ENCODE peak calls at places on chromosomes 11 and 22, in five cellular contexts. One of them, this sample, is unnamed.

GRCh38 chr11:104866815-104867214 is 31.4 kb downstream of the CASP12 start:
- DNase-seq in H1: no peak
- DNase-seq in K562: no peak
- DNase-seq in HepG2: no peak
- DNase-seq in GM12878: no peak
- DNase-seq in this sample: no peak

GRCh38 chr11:88206746-88207145 is 31.5 kb upstream of the RAB38 start:
- DNase-seq in HepG2: no peak
- DNase-seq in H1: no peak
- DNase-seq in GM12878: no peak
- DNase-seq in K562: no peak
- DNase-seq in this sample: no peak

GRCh38 chr22:37007666-37008065 is 11.6 kb downstream of the TST start:
- DNase-seq in HepG2: no peak
- DNase-seq in GM12878: no peak
- DNase-seq in K562: no peak
- DNase-seq in H1: no peak
- DNase-seq in this sample: no peak

GRCh38 chr22:30208631-30209603 is 37.6 kb downstream of the LIF start:
- DNase-seq in K562: peak
- DNase-seq in GM12878: no peak
- DNase-seq in HepG2: peak
- DNase-seq in H1: no peak
- DNase-seq in this sample: no peak

GRCh38 chr11:102390667-102391449 is 43.8 kb downstream of the BIRC2 start:
- DNase-seq in K562: peak
- DNase-seq in HepG2: peak
- DNase-seq in H1: peak
- DNase-seq in GM12878: no peak
- DNase-seq in this sample: peak

GRCh38 chr11:119739975-119740374 is 11.0 kb upstream of the NECTIN1 start:
- DNase-seq in GM12878: no peak
- DNase-seq in K562: no peak
- DNase-seq in H1: no peak
- DNase-seq in HepG2: no peak
- DNase-seq in this sample: no peak

GRCh38 chr11:45289369-45289768 is 3.2 kb upstream of the SYT13 start:
- DNase-seq in GM12878: no peak
- DNase-seq in HepG2: no peak
- DNase-seq in K562: no peak
- DNase-seq in H1: no peak
- DNase-seq in this sample: no peak

GRCh38 chr11:75561426-75562047 is 516 bp upstream of the SERPINH1 start:
- DNase-seq in HepG2: no peak
- DNase-seq in K562: no peak
- DNase-seq in GM12878: no peak
- DNase-seq in H1: no peak
- DNase-seq in this sample: no peak

GRCh38 chr11:96103102-96103501 is 179.2 kb upstream of the MTMR2 start:
- DNase-seq in H1: no peak
- DNase-seq in GM12878: no peak
- DNase-seq in K562: peak
- DNase-seq in HepG2: no peak
- DNase-seq in this sample: no peak

GRCh38 chr11:109320595-109320994 is 101.4 kb upstream of the C11orf87 start:
- DNase-seq in H1: no peak
- DNase-seq in GM12878: no peak
- DNase-seq in K562: no peak
- DNase-seq in HepG2: no peak
- DNase-seq in this sample: peak

GRCh38 chr11:65500262-65501004 is 1.6 kb downstream of the MALAT1 start:
- DNase-seq in GM12878: no peak
- DNase-seq in K562: no peak
- DNase-seq in HepG2: no peak
- DNase-seq in H1: no peak
- DNase-seq in this sample: no peak

GRCh38 chr22:24952837-24953293 is 349 bp downstream of the KIAA1671 start:
- DNase-seq in HepG2: peak
- DNase-seq in GM12878: no peak
- DNase-seq in K562: no peak
- DNase-seq in H1: peak
- DNase-seq in this sample: peak

GRCh38 chr11:112881461-112881860 is 79.8 kb upstream of the NCAM1 start:
- DNase-seq in GM12878: no peak
- DNase-seq in HepG2: no peak
- DNase-seq in H1: peak
- DNase-seq in K562: peak
- DNase-seq in this sample: no peak

GRCh38 chr22:25452116-25452700 is 112.3 kb upstream of the GRK3 start:
- DNase-seq in GM12878: no peak
- DNase-seq in H1: no peak
- DNase-seq in K562: no peak
- DNase-seq in HepG2: no peak
- DNase-seq in this sample: no peak

GRCh38 chr11:30749268-30749667 is 163.1 kb upstream of the MPPED2 start:
- DNase-seq in HepG2: no peak
- DNase-seq in K562: no peak
- DNase-seq in GM12878: no peak
- DNase-seq in H1: no peak
- DNase-seq in this sample: no peak

GRCh38 chr11:46490576-46491100 is 99.1 kb upstream of the CHRM4 start:
- DNase-seq in GM12878: no peak
- DNase-seq in HepG2: no peak
- DNase-seq in K562: no peak
- DNase-seq in H1: no peak
- DNase-seq in this sample: no peak

GRCh38 chr22:44663256-44663999 is 38.6 kb upstream of the PRR5 start:
- DNase-seq in HepG2: no peak
- DNase-seq in H1: no peak
- DNase-seq in GM12878: no peak
- DNase-seq in K562: no peak
- DNase-seq in this sample: no peak

GRCh38 chr11:46984987-46985386 is 48.4 kb downstream of the CSTPP1 start:
- DNase-seq in HepG2: peak
- DNase-seq in H1: no peak
- DNase-seq in K562: no peak
- DNase-seq in GM12878: no peak
- DNase-seq in this sample: no peak

GRCh38 chr11:122069946-122070345 is 46.1 kb downstream of the BLID start:
- DNase-seq in H1: no peak
- DNase-seq in GM12878: no peak
- DNase-seq in HepG2: peak
- DNase-seq in K562: no peak
- DNase-seq in this sample: no peak

GRCh38 chr11:33544593-33545373 is 155.8 kb downstream of the C11orf91 start:
- DNase-seq in K562: no peak
- DNase-seq in HepG2: no peak
- DNase-seq in H1: no peak
- DNase-seq in GM12878: no peak
- DNase-seq in this sample: no peak

GRCh38 chr22:27930246-27931060 is 11.4 kb upstream of the PITPNB start:
- DNase-seq in H1: no peak
- DNase-seq in K562: no peak
- DNase-seq in GM12878: no peak
- DNase-seq in HepG2: no peak
- DNase-seq in this sample: no peak

GRCh38 chr11:121071456-121072236 is 29.4 kb upstream of the TECTA start:
- DNase-seq in GM12878: no peak
- DNase-seq in HepG2: peak
- DNase-seq in K562: no peak
- DNase-seq in H1: no peak
- DNase-seq in this sample: no peak

GRCh38 chr22:27749597-27750225 is 51.8 kb downstream of the MN1 start:
- DNase-seq in HepG2: no peak
- DNase-seq in K562: no peak
- DNase-seq in H1: no peak
- DNase-seq in GM12878: no peak
- DNase-seq in this sample: no peak

GRCh38 chr11:119089319-119089718 is 4.6 kb downstream of the HMBS start:
- DNase-seq in HepG2: no peak
- DNase-seq in H1: no peak
- DNase-seq in K562: peak
- DNase-seq in GM12878: no peak
- DNase-seq in this sample: no peak

GRCh38 chr11:96219981-96220623 is 122.9 kb downstream of the MAML2 start:
- DNase-seq in K562: no peak
- DNase-seq in H1: no peak
- DNase-seq in HepG2: peak
- DNase-seq in GM12878: no peak
- DNase-seq in this sample: no peak

GRCh38 chr11:64741393-64742086 is 2.4 kb downstream of the RASGRP2 start:
- DNase-seq in HepG2: no peak
- DNase-seq in K562: no peak
- DNase-seq in GM12878: no peak
- DNase-seq in H1: peak
- DNase-seq in this sample: no peak

GRCh38 chr11:36110698-36111410 is 167.0 kb downstream of the LDLRAD3 start:
- DNase-seq in GM12878: no peak
- DNase-seq in K562: no peak
- DNase-seq in HepG2: no peak
- DNase-seq in H1: no peak
- DNase-seq in this sample: no peak

GRCh38 chr11:115843685-115844084 is 339.5 kb upstream of the CADM1 start:
- DNase-seq in K562: no peak
- DNase-seq in GM12878: no peak
- DNase-seq in HepG2: no peak
- DNase-seq in H1: no peak
- DNase-seq in this sample: no peak

GRCh38 chr11:19727246-19727645 is 14.6 kb downstream of the NAV2 start:
- DNase-seq in K562: no peak
- DNase-seq in GM12878: no peak
- DNase-seq in HepG2: no peak
- DNase-seq in H1: no peak
- DNase-seq in this sample: no peak

GRCh38 chr11:124740277-124740882 is 638 bp downstream of the NRGN start:
- DNase-seq in GM12878: no peak
- DNase-seq in K562: peak
- DNase-seq in H1: no peak
- DNase-seq in HepG2: no peak
- DNase-seq in this sample: no peak

GRCh38 chr11:92917927-92918326 is 51.5 kb upstream of the MTNR1B start:
- DNase-seq in K562: no peak
- DNase-seq in GM12878: no peak
- DNase-seq in H1: no peak
- DNase-seq in HepG2: no peak
- DNase-seq in this sample: no peak

GRCh38 chr11:92911478-92911877 is 58.0 kb upstream of the MTNR1B start:
- DNase-seq in GM12878: no peak
- DNase-seq in HepG2: no peak
- DNase-seq in K562: no peak
- DNase-seq in H1: no peak
- DNase-seq in this sample: no peak

GRCh38 chr11:92920295-92920694 is 49.2 kb upstream of the MTNR1B start:
- DNase-seq in K562: no peak
- DNase-seq in HepG2: no peak
- DNase-seq in GM12878: no peak
- DNase-seq in H1: no peak
- DNase-seq in this sample: no peak

GRCh38 chr11:92916299-92916698 is 53.2 kb upstream of the MTNR1B start:
- DNase-seq in HepG2: no peak
- DNase-seq in H1: no peak
- DNase-seq in K562: no peak
- DNase-seq in GM12878: no peak
- DNase-seq in this sample: no peak

GRCh38 chr11:92915551-92915950 is 53.9 kb upstream of the MTNR1B start:
- DNase-seq in GM12878: no peak
- DNase-seq in HepG2: no peak
- DNase-seq in K562: no peak
- DNase-seq in H1: no peak
- DNase-seq in this sample: no peak
- TF ChIP-seq CTCF in GM12878: no peak
- TF ChIP-seq CTCF in HepG2: no peak
- TF ChIP-seq CTCF in K562: no peak
- TF ChIP-seq CTCF in H1: no peak
- TF ChIP-seq CTCF in this sample: no peak

GRCh38 chr22:39311592-39312400 is 7.6 kb downstream of the RPL3 start:
- DNase-seq in K562: no peak
- DNase-seq in HepG2: no peak
- DNase-seq in GM12878: no peak
- DNase-seq in H1: peak
- DNase-seq in this sample: no peak

GRCh38 chr22:39309881-39310714 is 9.3 kb downstream of the RPL3 start:
- DNase-seq in H1: peak
- DNase-seq in GM12878: no peak
- DNase-seq in K562: no peak
- DNase-seq in HepG2: no peak
- DNase-seq in this sample: no peak

GRCh38 chr22:39308614-39309363 is 10.6 kb downstream of the RPL3 start:
- DNase-seq in H1: no peak
- DNase-seq in K562: no peak
- DNase-seq in HepG2: no peak
- DNase-seq in GM12878: no peak
- DNase-seq in this sample: peak

GRCh38 chr22:39306456-39307361 is 12.7 kb downstream of the RPL3 start:
- DNase-seq in HepG2: no peak
- DNase-seq in H1: peak
- DNase-seq in K562: peak
- DNase-seq in GM12878: no peak
- DNase-seq in this sample: no peak

GRCh38 chr22:39309364-39309861 is 10.0 kb downstream of the RPL3 start:
- DNase-seq in HepG2: no peak
- DNase-seq in H1: peak
- DNase-seq in GM12878: no peak
- DNase-seq in K562: no peak
- DNase-seq in this sample: no peak
- TF ChIP-seq RAD21 in HepG2: no peak
- TF ChIP-seq RAD21 in H1: peak
- TF ChIP-seq RAD21 in GM12878: no peak
- TF ChIP-seq RAD21 in K562: no peak
- TF ChIP-seq RAD21 in this sample: no peak

DNA sequence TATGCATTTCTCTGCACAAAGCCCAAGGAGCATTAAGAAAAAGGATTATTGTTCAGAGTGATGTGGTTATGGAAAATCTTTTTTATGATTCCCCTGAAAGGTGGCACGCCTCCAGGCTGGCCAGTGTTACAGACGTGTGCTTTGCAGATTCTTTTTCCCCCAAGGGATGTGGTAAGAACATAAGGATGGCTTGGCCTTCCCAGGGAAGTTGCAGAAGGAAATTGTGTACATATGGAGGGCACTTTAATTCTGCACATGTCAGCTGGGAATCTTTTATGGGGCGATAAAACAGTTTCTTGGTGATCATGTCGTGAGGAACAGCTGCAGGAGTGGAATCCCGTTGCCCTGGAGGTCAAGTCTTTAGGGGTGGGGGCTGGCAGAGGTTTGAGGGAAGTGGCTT is 9.7 kb downstream of the SMARCB1 start:
- DNase-seq in HepG2: no peak
- DNase-seq in K562: no peak
- DNase-seq in H1: no peak
- DNase-seq in GM12878: no peak
- DNase-seq in this sample: no peak
- TF ChIP-seq SP1 in HepG2: no peak
- TF ChIP-seq SP1 in K562: no peak
- TF ChIP-seq SP1 in H1: no peak
- TF ChIP-seq SP1 in GM12878: no peak
- TF ChIP-seq SP1 in this sample: no peak

GRCh38 chr11:106246495-106246894 is 169.0 kb downstream of the AASDHPPT start:
- DNase-seq in HepG2: no peak
- DNase-seq in H1: no peak
- DNase-seq in K562: no peak
- DNase-seq in GM12878: no peak
- DNase-seq in this sample: no peak

GRCh38 chr11:106249857-106250256 is 172.4 kb downstream of the AASDHPPT start:
- DNase-seq in GM12878: no peak
- DNase-seq in H1: no peak
- DNase-seq in HepG2: no peak
- DNase-seq in K562: no peak
- DNase-seq in this sample: no peak
- TF ChIP-seq CTCF in GM12878: no peak
- TF ChIP-seq CTCF in H1: no peak
- TF ChIP-seq CTCF in HepG2: no peak
- TF ChIP-seq CTCF in K562: no peak
- TF ChIP-seq CTCF in this sample: no peak